ENCODE peak calls at places on chromosome 15, in six cellular contexts. M is mucosa of gallbladder, C is GM19239, N is EL, L is HTR-8/SVneo, W is activated T-cell treated with anti-CD3 and anti-CD28 coated beads for 1 hour. A is an unnamed sample.

GRCh38 chr15:80461370-80462060 is 57.3 kb downstream of the ARNT2 start:
- DNase-seq in L (no peak), C (no peak), N (no peak), M (no peak), W (no peak), A (no peak)

GRCh38 chr15:74208496-74208895 is 5.9 kb upstream of the STRA6 start:
- DNase-seq in N (no peak), M (no peak), W (no peak), L (no peak), C (no peak), A (no peak)

GRCh38 chr15:68843425-68844311 is 23.0 kb upstream of the ANP32A start:
- DNase-seq in W (peak), N (peak), L (peak), M (no peak), C (no peak), A (no peak)

GRCh38 chr15:70853270-70853854 is 595 bp downstream of the LARP6 start:
- DNase-seq in C (no peak), M (no peak), N (peak), W (no peak), L (peak), A (no peak)

GRCh38 chr15:50463423-50464358 is 39.5 kb downstream of the USP8 start:
- DNase-seq in M (no peak), W (no peak), L (no peak), N (peak), C (no peak), A (no peak)

GRCh38 chr15:65757256-65757655 is 34.8 kb downstream of the DENND4A start:
- DNase-seq in L (no peak), M (no peak), W (no peak), N (no peak), C (no peak), A (peak)

GRCh38 chr15:89090791-89091666 is 2.8 kb downstream of the ABHD2 start:
- DNase-seq in M (peak), W (peak), C (no peak), N (peak), L (no peak), A (peak)

GRCh38 chr15:68487087-68487843 is 55.3 kb upstream of the ITGA11 start:
- DNase-seq in N (peak), C (no peak), M (no peak), W (no peak), L (no peak), A (no peak)

GRCh38 chr15:57089815-57090214 is 171.4 kb downstream of the TCF12 start:
- DNase-seq in M (no peak), W (no peak), C (no peak), L (no peak), N (no peak), A (no peak)

GRCh38 chr15:75666823-75667501 is 19.2 kb downstream of the SNX33 start:
- DNase-seq in C (no peak), W (no peak), N (peak), M (peak), L (peak), A (peak)

GRCh38 chr15:31197497-31198414 is 96.2 kb upstream of the TRPM1 start:
- DNase-seq in W (peak), M (no peak), N (peak), C (no peak), L (no peak), A (no peak)

GRCh38 chr15:95884276-95884675 is 446.2 kb upstream of the NR2F2 start:
- DNase-seq in N (peak), C (no peak), W (no peak), M (no peak), L (no peak), A (no peak)

GRCh38 chr15:36331531-36332275 is 247.7 kb upstream of the CDIN1 start:
- DNase-seq in C (no peak), N (peak), L (no peak), W (no peak), M (no peak), A (no peak)

GRCh38 chr15:88993662-88994061 is 80.5 kb upstream of the MFGE8 start:
- DNase-seq in N (no peak), C (no peak), L (no peak), W (no peak), M (no peak), A (no peak)

GRCh38 chr15:39413558-39413957 is 167.3 kb upstream of the THBS1 start:
- DNase-seq in C (no peak), M (no peak), L (no peak), W (no peak), N (no peak), A (no peak)

GRCh38 chr15:86879250-86880229 is 799.9 kb downstream of the AGBL1 start:
- DNase-seq in W (no peak), C (no peak), L (no peak), N (no peak), M (no peak), A (no peak)

GRCh38 chr15:94576889-94577533 is 345.6 kb downstream of the MCTP2 start:
- DNase-seq in M (no peak), L (peak), N (peak), C (peak), W (no peak), A (no peak)

GRCh38 chr15:63061971-63062370 is 19.4 kb downstream of the TPM1 start:
- DNase-seq in W (no peak), C (no peak), N (no peak), M (no peak), L (no peak), A (no peak)

GRCh38 chr15:65792988-65793812 is 1.1 kb upstream of the DENND4A start:
- DNase-seq in N (no peak), L (no peak), C (no peak), M (no peak), W (no peak), A (no peak)

GRCh38 chr15:101159096-101159935 is 92.5 kb downstream of the CHSY1 start:
- DNase-seq in W (no peak), M (no peak), N (no peak), L (no peak), C (no peak), A (no peak)

GRCh38 chr15:49831206-49831965 is 210.5 kb downstream of the DTWD1 start:
- DNase-seq in L (peak), N (peak), W (no peak), C (no peak), M (no peak), A (no peak)

GRCh38 chr15:93982226-93982641 is 249.1 kb upstream of the MCTP2 start:
- DNase-seq in C (no peak), M (no peak), W (no peak), N (no peak), L (no peak), A (no peak)

GRCh38 chr15:91186892-91187644 is 87.0 kb downstream of the SV2B start:
- DNase-seq in N (peak), M (no peak), L (peak), C (no peak), W (no peak), A (no peak)

GRCh38 chr15:90986790-90987507 is 7.4 kb downstream of the PRC1 start:
- DNase-seq in C (no peak), M (no peak), L (no peak), W (no peak), N (no peak), A (no peak)

GRCh38 chr15:38714309-38715072 is 149.9 kb upstream of the RASGRP1 start:
- DNase-seq in W (no peak), N (peak), M (peak), C (no peak), L (peak), A (no peak)

GRCh38 chr15:66808181-66808824 is 106.3 kb downstream of the SMAD6 start:
- DNase-seq in W (no peak), N (no peak), L (no peak), M (no peak), C (no peak), A (no peak)